ENCODE peak calls at places on chromosomes 7 and 10, in four cellular contexts. V, W, X and T are unnamed samples.

GRCh38 chr7:26620352-26620751 is 244.0 kb downstream of the SKAP2 start:
- DNase-seq in V (no peak), W (no peak), X (no peak), T (no peak)

GRCh38 chr7:81244213-81244612 is 325.4 kb upstream of the SEMA3C start:
- DNase-seq in V (peak; percentile 50), W (peak; percentile 65), X (no peak), T (no peak)

GRCh38 chr7:99714171-99714570 is 20.8 kb downstream of the CYP3A7 start:
- DNase-seq in V (peak; percentile 75), W (no peak), X (no peak), T (no peak)

GRCh38 chr10:74738052-74738451 is 88.3 kb upstream of the KAT6B start:
- DNase-seq in V (no peak), W (peak; percentile 22), X (no peak), T (no peak)

GRCh38 chr7:19677201-19677600 is 31.6 kb downstream of the POLR1F start:
- DNase-seq in V (no peak), W (peak; percentile 44), X (no peak), T (peak; percentile 68)

GRCh38 chr7:68697821-68698280 is 900.4 kb upstream of the AUTS2 start:
- DNase-seq in V (no peak), W (peak; percentile 31), X (no peak), T (no peak)

GRCh38 chr7:7922684-7923385 is 45.8 kb upstream of the GLCCI1 start:
- DNase-seq in V (no peak), W (no peak), X (no peak), T (no peak)

GRCh38 chr7:17624379-17624778 is 315.9 kb downstream of the SNX13 start:
- DNase-seq in V (no peak), W (no peak), X (no peak), T (no peak)

GRCh38 chr7:94188350-94188749 is 184.2 kb upstream of the BET1 start:
- DNase-seq in V (no peak), W (peak; percentile 59), X (no peak), T (no peak)

GRCh38 chr10:100327007-100327700 is 2.9 kb downstream of the PKD2L1 start:
- DNase-seq in V (no peak), W (peak; percentile 38), X (no peak), T (no peak)

GRCh38 chr10:22372922-22373321 is 27.6 kb downstream of the SPAG6 start:
- DNase-seq in V (no peak), W (peak; percentile 19), X (no peak), T (no peak)

GRCh38 chr10:30974355-30974754 is 57.3 kb downstream of the ZNF438 start:
- DNase-seq in V (no peak), W (no peak), X (no peak), T (no peak)

GRCh38 chr7:32941996-32942782 is 15.1 kb upstream of the FKBP9 start:
- DNase-seq in V (peak; percentile 28), W (peak; percentile 64), X (peak; percentile 72), T (no peak)

GRCh38 chr7:27814054-27814453 is 74.1 kb downstream of the TAX1BP1 start:
- DNase-seq in V (no peak), W (peak; percentile 56), X (no peak), T (no peak)

GRCh38 chr10:5619366-5620211 is 46.8 kb downstream of the ASB13 start:
- DNase-seq in V (no peak), W (peak; percentile 26), X (no peak), T (no peak)

GRCh38 chr7:29588212-29588611 is 24.6 kb downstream of the PRR15 start:
- DNase-seq in V (no peak), W (no peak), X (no peak), T (no peak)

GRCh38 chr10:112246-112645 is 23.0 kb upstream of the ZMYND11 start:
- DNase-seq in V (peak; percentile 86), W (no peak), X (no peak), T (no peak)

GRCh38 chr10:774661-775244 is 85.3 kb upstream of the DIP2C start:
- DNase-seq in V (no peak), W (no peak), X (no peak), T (no peak)

GRCh38 chr10:98326621-98327027 is 58.6 kb upstream of the LOXL4 start:
- DNase-seq in V (no peak), W (no peak), X (no peak), T (no peak)

GRCh38 chr7:17368856-17369520 is 70.5 kb downstream of the AHR start:
- DNase-seq in V (no peak), W (no peak), X (no peak), T (no peak)

GRCh38 chr10:61188691-61189090 is 244.7 kb upstream of the RHOBTB1 start:
- DNase-seq in V (no peak), W (no peak), X (no peak), T (no peak)

GRCh38 chr7:133854739-133855138 is 272.4 kb upstream of the LRGUK start:
- DNase-seq in V (peak; percentile 61), W (peak; percentile 73), X (no peak), T (no peak)

GRCh38 chr7:98913612-98914011 is 35.3 kb downstream of the TRRAP start:
- DNase-seq in V (peak; percentile 5), W (no peak), X (no peak), T (no peak)

GRCh38 chr10:100654835-100655759 is 90.3 kb upstream of the PAX2 start:
- DNase-seq in V (no peak), W (no peak), X (no peak), T (no peak)

GRCh38 chr10:44924261-44925040 is 13.3 kb downstream of the TMEM72 start:
- DNase-seq in V (no peak), W (no peak), X (no peak), T (no peak)

GRCh38 chr10:33483124-33483794 is 148.8 kb upstream of the NRP1 start:
- DNase-seq in V (no peak), W (no peak), X (no peak), T (no peak)

GRCh38 chr7:91420606-91421390 is 156.6 kb downstream of the FZD1 start:
- DNase-seq in V (no peak), W (no peak), X (no peak), T (no peak)

GRCh38 chr10:58322072-58322834 is 12.6 kb upstream of the UBE2D1 start:
- DNase-seq in V (peak; percentile 36), W (peak; percentile 23), X (peak; percentile 37), T (no peak)

GRCh38 chr7:114653391-114654088 is 238.9 kb downstream of the FOXP2 start:
- DNase-seq in V (no peak), W (no peak), X (no peak), T (no peak)

GRCh38 chr10:96374985-96375830 is 16.4 kb upstream of the OPALIN start:
- DNase-seq in V (peak; percentile 79), W (peak; percentile 89), X (peak; percentile 89), T (peak; percentile 49)

GRCh38 chr10:122019414-122019975 is 30.5 kb downstream of the TACC2 start:
- DNase-seq in V (peak; percentile 80), W (no peak), X (peak; percentile 72), T (no peak)

GRCh38 chr10:11286261-11286989 is 268.8 kb downstream of the CELF2 start:
- DNase-seq in V (no peak), W (no peak), X (no peak), T (no peak)

GRCh38 chr10:31011660-31012022 is 20.0 kb downstream of the ZNF438 start:
- DNase-seq in V (no peak), W (no peak), X (no peak), T (no peak)

GRCh38 chr10:62302760-62303159 is 34.1 kb upstream of the RTKN2 start:
- DNase-seq in V (no peak), W (no peak), X (no peak), T (no peak)

GRCh38 chr7:44283381-44284211 is 41.8 kb downstream of the CAMK2B start:
- DNase-seq in V (no peak), W (no peak), X (no peak), T (no peak)

GRCh38 chr7:44280993-44281721 is 44.2 kb downstream of the CAMK2B start:
- DNase-seq in V (no peak), W (no peak), X (no peak), T (no peak)

GRCh38 chr7:44284216-44284615 is 41.2 kb downstream of the CAMK2B start:
- DNase-seq in V (no peak), W (no peak), X (no peak), T (no peak)

GRCh38 chr7:44281811-44282600 is 43.4 kb downstream of the CAMK2B start:
- DNase-seq in V (no peak), W (no peak), X (no peak), T (no peak)

GRCh38 chr7:44282601-44283171 is 42.7 kb downstream of the CAMK2B start:
- DNase-seq in V (no peak), W (no peak), X (no peak), T (no peak)
- TF ChIP-seq CTCF in V (no peak), W (no peak), X (no peak), T (no peak)

DNA sequence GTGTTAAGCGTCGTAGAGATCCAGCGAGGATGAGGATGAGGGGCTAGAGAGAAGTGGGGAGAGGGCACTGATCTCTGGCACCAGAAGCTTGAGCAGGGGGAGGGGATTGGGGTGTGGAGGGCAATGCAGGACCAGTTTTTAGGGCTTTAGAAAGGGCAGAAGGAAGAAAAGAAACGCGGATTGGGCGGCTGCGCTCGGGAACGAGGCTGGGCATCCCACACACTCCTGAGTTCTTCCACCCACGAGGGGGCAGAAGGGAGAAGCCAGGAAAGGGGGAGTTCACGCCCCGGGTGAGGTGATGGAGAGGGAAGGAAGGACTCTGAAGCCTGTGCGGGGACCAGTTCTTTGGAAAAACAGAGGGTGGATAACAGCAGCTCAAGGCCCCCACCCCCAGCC is 6.1 kb upstream of the VGF start:
- DNase-seq in V (no peak), W (no peak), X (no peak), T (no peak)
- H3K4me3 ChIP-seq in V (no peak overlapping the region), W (no peak overlapping the region), X (no peak overlapping the region), T (no peak overlapping the region)

GRCh38 chr7:140723002-140723401 is 26.5 kb downstream of the NDUFB2 start:
- DNase-seq in V (no peak), W (no peak), X (no peak), T (no peak)

GRCh38 chr7:140724706-140725105 is 28.2 kb downstream of the NDUFB2 start:
- DNase-seq in V (no peak), W (no peak), X (no peak), T (no peak)

GRCh38 chr7:140723574-140723973 is 27.1 kb downstream of the NDUFB2 start:
- DNase-seq in V (no peak), W (no peak), X (no peak), T (no peak)

GRCh38 chr7:140722254-140722653 is 25.7 kb downstream of the NDUFB2 start:
- DNase-seq in V (no peak), W (no peak), X (no peak), T (no peak)

DNA sequence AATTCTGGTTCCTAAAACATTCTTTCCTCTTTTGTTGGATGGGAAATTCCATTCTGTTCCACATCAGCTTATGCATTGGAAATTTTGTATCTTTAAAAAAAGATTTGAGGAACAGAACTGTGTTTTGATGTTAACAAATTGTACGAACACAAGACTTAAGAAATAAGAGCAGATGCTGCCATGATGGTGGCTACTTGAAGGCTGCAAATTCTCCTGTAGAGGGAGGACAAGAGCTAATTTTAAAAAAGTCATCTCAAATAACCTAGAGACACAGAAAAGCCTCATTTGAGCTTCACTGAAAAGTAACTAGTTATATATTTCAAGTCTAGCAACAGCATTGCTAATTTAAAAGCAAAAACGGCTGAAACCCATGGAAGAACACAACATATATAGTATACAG is 29.8 kb downstream of the NDUFB2 start:
- DNase-seq in V (peak; percentile 8), W (peak; percentile 38), X (no peak), T (no peak)
- TF ChIP-seq CTCF in V (peak; percentile 18), W (peak; percentile 44), X (no peak), T (peak; percentile 46)

DNA sequence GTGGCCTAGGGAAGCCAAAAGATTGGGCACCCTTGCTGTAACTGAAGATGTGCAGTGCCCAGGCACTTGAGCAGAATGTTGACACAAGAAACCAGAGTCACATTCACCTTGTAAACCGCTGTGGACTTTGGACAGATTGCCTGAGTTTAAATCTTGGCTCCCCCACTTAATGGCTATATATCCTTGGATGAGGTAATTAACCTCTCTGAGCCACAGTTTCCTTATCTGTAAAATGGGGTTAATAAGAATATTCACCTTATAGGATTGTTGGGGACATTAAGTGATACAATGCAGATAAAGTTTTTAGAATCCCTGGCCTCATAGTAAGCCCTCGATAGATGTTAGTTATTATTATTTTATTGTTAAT is 331.0 kb downstream of the LRMDA start:
- DNase-seq in V (no peak), W (no peak), X (no peak), T (no peak)
- H3K4me3 ChIP-seq in V (no peak overlapping the region), W (no peak overlapping the region), X (no peak overlapping the region), T (no peak overlapping the region)